ENCODE peak calls at places on chromosomes 1 and 21, in eight cellular contexts. Z, Q, L, X, B, Y, O and I are unnamed samples.

GRCh38 chr1:26119892-26120608 is 8.4 kb downstream of the PDIK1L start:
- DNase-seq in Z (no peak), Q (no peak), L (no peak), X (no peak), B (no peak), Y (no peak), O (no peak), I (peak)

GRCh38 chr1:156489166-156489934 is 11.2 kb downstream of the MEF2D start:
- DNase-seq in Z (no peak), Q (no peak), L (no peak), X (no peak), B (no peak), Y (no peak), O (no peak), I (no peak)

GRCh38 chr1:197632000-197632399 is 143.3 kb downstream of the DENND1B start:
- DNase-seq in Z (no peak), Q (no peak), L (no peak), X (no peak), B (no peak), Y (no peak), O (no peak), I (no peak)

GRCh38 chr21:38760017-38760761 is 45.5 kb upstream of the ETS2 start:
- DNase-seq in Z (no peak), Q (no peak), L (no peak), X (no peak), B (no peak), Y (no peak), O (no peak), I (no peak)

GRCh38 chr21:35548904-35549615 is 500.0 kb upstream of the RUNX1 start:
- DNase-seq in Z (no peak), Q (no peak), L (no peak), X (no peak), B (no peak), Y (no peak), O (no peak), I (no peak)

GRCh38 chr1:217431395-217431794 is 199.5 kb downstream of the GPATCH2 start:
- DNase-seq in Z (no peak), Q (no peak), L (no peak), X (no peak), B (no peak), Y (no peak), O (no peak), I (no peak)

GRCh38 chr1:53862507-53862906 is 24.4 kb upstream of the NDC1 start:
- DNase-seq in Z (no peak), Q (no peak), L (no peak), X (no peak), B (no peak), Y (no peak), O (peak), I (no peak)

GRCh38 chr1:179229214-179230140 is at the start of gene ABL2:
- DNase-seq in Z (peak), Q (peak), L (no peak), X (peak), B (peak), Y (no peak), O (peak), I (peak)

GRCh38 chr1:33338495-33339211 is 17.8 kb upstream of the A3GALT2 start:
- DNase-seq in Z (peak), Q (no peak), L (no peak), X (peak), B (peak), Y (no peak), O (no peak), I (no peak)

GRCh38 chr1:148388260-148389026 is 94.7 kb downstream of the PPIAL4G start:
- DNase-seq in Z (peak), Q (peak), L (no peak), X (peak), B (peak), Y (peak), O (peak), I (peak)

GRCh38 chr1:26999440-26999987 is 6.0 kb downstream of the TRNP1 start:
- DNase-seq in Z (peak), Q (peak), L (peak), X (no peak), B (no peak), Y (peak), O (no peak), I (no peak)

GRCh38 chr1:156434976-156435550 is 65.5 kb downstream of the MEF2D start:
- DNase-seq in Z (no peak), Q (no peak), L (no peak), X (no peak), B (no peak), Y (no peak), O (peak), I (no peak)

GRCh38 chr1:204366759-204367158 is 7.0 kb upstream of the PLEKHA6 start:
- DNase-seq in Z (no peak), Q (peak), L (no peak), X (no peak), B (no peak), Y (no peak), O (no peak), I (no peak)
- TF ChIP-seq CTCF in Z (peak), Q (peak), L (peak), X (no peak), B (peak), Y (peak), O (no peak), I (peak)

GRCh38 chr1:174971466-174971865 is 28.3 kb upstream of the CACYBP start:
- DNase-seq in Z (no peak), Q (no peak), L (no peak), X (no peak), B (no peak), Y (no peak), O (no peak), I (no peak)
- TF ChIP-seq CTCF in Z (no peak), Q (no peak), L (no peak), X (no peak), B (no peak), Y (no peak), O (no peak), I (no peak)

DNA sequence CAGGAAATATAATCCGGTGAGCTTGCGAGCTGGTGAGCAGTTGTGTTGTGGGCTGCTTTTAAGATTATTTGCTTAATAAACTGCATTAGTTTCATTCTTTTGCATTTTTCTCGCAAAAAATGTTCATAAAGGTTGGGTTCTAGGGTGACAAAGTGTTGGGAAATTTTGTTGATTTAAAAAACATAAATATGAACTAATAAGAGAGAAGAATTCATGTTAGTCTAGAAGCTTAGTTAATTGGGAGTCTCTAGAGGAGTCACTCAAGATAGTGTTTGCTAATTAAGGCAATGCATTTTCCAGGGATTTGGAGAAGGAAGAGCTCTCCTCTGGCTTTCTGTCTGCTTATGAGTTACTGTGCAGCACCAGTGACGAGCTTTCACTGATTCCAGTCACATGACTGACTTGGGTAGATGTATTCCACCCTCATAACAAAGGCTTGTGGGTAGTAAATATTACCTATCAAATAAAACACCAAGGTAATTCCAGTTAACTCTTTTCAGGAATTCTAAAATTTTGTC is 417.0 kb downstream of the PTBP2 start:
- DNase-seq in Z (no peak), Q (no peak), L (no peak), X (no peak), B (no peak), Y (no peak), O (no peak), I (peak)
- TF ChIP-seq CTCF in Z (no peak), Q (no peak), L (no peak), X (no peak), B (no peak), Y (no peak), O (no peak), I (no peak)

GRCh38 chr1:157992813-157993178 is 649 bp upstream of the KIRREL1 start:
- DNase-seq in Z (no peak), Q (no peak), L (no peak), X (no peak), B (no peak), Y (no peak), O (no peak), I (no peak)

GRCh38 chr1:157993179-157994080 is at the start of gene KIRREL1:
- DNase-seq in Z (peak), Q (peak), L (no peak), X (peak), B (peak), Y (peak), O (no peak), I (peak)

GRCh38 chr1:157995575-157996169 is 2.2 kb downstream of the KIRREL1 start:
- DNase-seq in Z (no peak), Q (no peak), L (no peak), X (no peak), B (no peak), Y (no peak), O (no peak), I (no peak)

GRCh38 chr1:157994704-157995540 is 1.5 kb downstream of the KIRREL1 start:
- DNase-seq in Z (peak), Q (no peak), L (no peak), X (no peak), B (no peak), Y (peak), O (no peak), I (no peak)

GRCh38 chr1:157994081-157994581 is 686 bp downstream of the KIRREL1 start:
- DNase-seq in Z (no peak), Q (no peak), L (no peak), X (no peak), B (no peak), Y (no peak), O (no peak), I (peak)
- TF ChIP-seq CTCF in Z (peak), Q (no peak), L (no peak), X (no peak), B (peak), Y (no peak), O (no peak), I (no peak)